ENCODE peak calls at places on chromosomes 13 and 19, in ten cellular contexts. M, K, H, X, T, N, C, E, L and Z are unnamed samples. For H3K36me3, the result is how much of the 10 kb centered on the place peaks cover.

GRCh38 chr19:1132625-1133383 is 29.0 kb downstream of the GPX4 start:
- DNase-seq in M (no peak), K (peak), H (no peak), X (no peak), T (no peak), N (no peak), C (no peak), E (no peak), L (no peak), Z (no peak)

GRCh38 chr19:5838437-5839311 is 828 bp downstream of the FUT6 start:
- DNase-seq in M (no peak), K (no peak), H (no peak), X (no peak), T (no peak), N (no peak), C (no peak), E (no peak), L (no peak), Z (no peak)

GRCh38 chr13:86870388-86870966 is 800.7 kb upstream of the SLITRK5 start:
- DNase-seq in M (peak), K (no peak), H (no peak), X (peak), T (no peak), N (no peak), C (no peak), E (peak), L (peak), Z (no peak)

GRCh38 chr19:55441692-55442321 is 1.3 kb downstream of the SHISA7 start:
- DNase-seq in M (peak), K (no peak), H (no peak), X (no peak), T (no peak), N (no peak), C (no peak), E (no peak), L (no peak), Z (no peak)

GRCh38 chr13:44507639-44508038 is 68.5 kb downstream of the TSC22D1 start:
- DNase-seq in M (no peak), K (no peak), H (no peak), X (no peak), T (no peak), N (no peak), C (no peak), E (no peak), L (no peak), Z (no peak)

GRCh38 chr13:110070511-110071120 is 236.3 kb downstream of the COL4A1 start:
- DNase-seq in M (no peak), K (no peak), H (no peak), X (peak), T (no peak), N (peak), C (no peak), E (no peak), L (no peak), Z (peak)

GRCh38 chr13:74869846-74870245 is 612.1 kb downstream of the TBC1D4 start:
- DNase-seq in M (no peak), K (no peak), H (no peak), X (no peak), T (no peak), N (peak), C (no peak), E (no peak), L (no peak), Z (peak)

GRCh38 chr19:48818234-48818823 is 7.5 kb upstream of the BCAT2 start:
- DNase-seq in M (no peak), K (no peak), H (no peak), X (no peak), T (no peak), N (no peak), C (no peak), E (peak), L (no peak), Z (no peak)

GRCh38 chr13:45436332-45436731 is 18.2 kb upstream of the SLC25A30 start:
- DNase-seq in M (no peak), K (no peak), H (no peak), X (no peak), T (no peak), N (no peak), C (no peak), E (no peak), L (no peak), Z (no peak)

GRCh38 chr19:49741210-49741844 is 21.8 kb downstream of the TSKS start:
- DNase-seq in M (no peak), K (no peak), H (no peak), X (peak), T (no peak), N (no peak), C (no peak), E (no peak), L (no peak), Z (no peak)

GRCh38 chr13:80408270-80408669 is 67.3 kb upstream of the SPRY2 start:
- DNase-seq in M (no peak), K (no peak), H (no peak), X (no peak), T (no peak), N (no peak), C (no peak), E (no peak), L (peak), Z (no peak)

GRCh38 chr13:43360911-43361605 is 337.7 kb downstream of the DNAJC15 start:
- DNase-seq in M (no peak), K (no peak), H (no peak), X (peak), T (no peak), N (peak), C (no peak), E (peak), L (no peak), Z (peak)

GRCh38 chr19:38211206-38211605 is 12.8 kb downstream of the DPF1 start:
- DNase-seq in M (peak), K (peak), H (no peak), X (no peak), T (no peak), N (no peak), C (no peak), E (peak), L (no peak), Z (no peak)

GRCh38 chr19:52734340-52734892 is 428 bp downstream of the ZNF611 start:
- DNase-seq in M (peak), K (peak), H (no peak), X (no peak), T (no peak), N (peak), C (peak), E (peak), L (peak), Z (peak)

GRCh38 chr13:50222569-50223332 is 207.5 kb downstream of the KCNRG start:
- DNase-seq in M (no peak), K (peak), H (peak), X (peak), T (no peak), N (peak), C (peak), E (peak), L (no peak), Z (peak)

GRCh38 chr19:5339950-5340636 is 519 bp downstream of the PTPRS start:
- DNase-seq in M (peak), K (peak), H (no peak), X (no peak), T (no peak), N (no peak), C (peak), E (peak), L (peak), Z (no peak)

GRCh38 chr13:51638497-51638871 is 54.2 kb downstream of the WDFY2 start:
- DNase-seq in M (peak), K (no peak), H (no peak), X (no peak), T (no peak), N (peak), C (no peak), E (no peak), L (peak), Z (no peak)

GRCh38 chr13:64753606-64754005 is 2476.5 kb downstream of the PCDH9 start:
- DNase-seq in M (no peak), K (no peak), H (no peak), X (peak), T (no peak), N (no peak), C (no peak), E (no peak), L (no peak), Z (no peak)

GRCh38 chr19:49408816-49409440 is 14.3 kb downstream of the PTH2 start:
- DNase-seq in M (no peak), K (no peak), H (no peak), X (no peak), T (no peak), N (no peak), C (no peak), E (no peak), L (no peak), Z (no peak)

GRCh38 chr19:1026189-1027019 is at the start of gene CNN2:
- DNase-seq in M (peak), K (peak), H (peak), X (peak), T (no peak), N (peak), C (peak), E (peak), L (peak), Z (peak)

GRCh38 chr13:66635526-66635925 is 594.6 kb downstream of the PCDH9 start:
- DNase-seq in M (no peak), K (no peak), H (no peak), X (peak), T (no peak), N (peak), C (no peak), E (no peak), L (no peak), Z (peak)

GRCh38 chr13:102847272-102848234 is 1.7 kb downstream of the ERCC5 start:
- DNase-seq in M (peak), K (no peak), H (no peak), X (peak), T (no peak), N (peak), C (no peak), E (peak), L (peak), Z (peak)

GRCh38 chr13:25455146-25455545 is 83.4 kb downstream of the ATP8A2 start:
- DNase-seq in M (no peak), K (no peak), H (no peak), X (no peak), T (no peak), N (peak), C (no peak), E (no peak), L (peak), Z (no peak)

GRCh38 chr13:41061914-41062837 is 867 bp downstream of the WBP4 start:
- DNase-seq in M (no peak), K (no peak), H (no peak), X (peak), T (no peak), N (no peak), C (no peak), E (peak), L (peak), Z (peak)

GRCh38 chr13:43933378-43933777 is 53.7 kb downstream of the LACC1 start:
- DNase-seq in M (no peak), K (no peak), H (no peak), X (no peak), T (no peak), N (no peak), C (no peak), E (no peak), L (no peak), Z (no peak)

GRCh38 chr13:100138859-100139491 is 50.1 kb downstream of the PCCA start:
- DNase-seq in M (no peak), K (no peak), H (no peak), X (no peak), T (no peak), N (peak), C (no peak), E (no peak), L (no peak), Z (no peak)

GRCh38 chr13:44453881-44454280 is 80.3 kb downstream of the SERP2 start:
- DNase-seq in M (no peak), K (no peak), H (no peak), X (no peak), T (no peak), N (no peak), C (no peak), E (no peak), L (no peak), Z (no peak)

GRCh38 chr19:5961969-5962945 is 15.7 kb downstream of the RANBP3 start:
- DNase-seq in M (no peak), K (no peak), H (no peak), X (peak), T (no peak), N (no peak), C (no peak), E (peak), L (peak), Z (peak)

GRCh38 chr13:80313668-80314278 is 27.2 kb downstream of the SPRY2 start:
- DNase-seq in M (no peak), K (no peak), H (no peak), X (peak), T (no peak), N (no peak), C (no peak), E (no peak), L (no peak), Z (no peak)

GRCh38 chr13:88628882-88629281 is 957.7 kb downstream of the SLITRK5 start:
- DNase-seq in M (no peak), K (no peak), H (no peak), X (no peak), T (no peak), N (no peak), C (no peak), E (no peak), L (no peak), Z (no peak)

GRCh38 chr13:34156841-34157365 is 339.0 kb downstream of the RFC3 start:
- DNase-seq in M (no peak), K (peak), H (peak), X (peak), T (peak), N (peak), C (peak), E (peak), L (peak), Z (peak)

GRCh38 chr19:49567722-49568454 is 12.5 kb downstream of the NOSIP start:
- DNase-seq in M (no peak), K (no peak), H (no peak), X (no peak), T (no peak), N (no peak), C (no peak), E (peak), L (no peak), Z (no peak)

GRCh38 chr19:49973987-49974386 is 13.0 kb upstream of the SIGLEC11 start:
- DNase-seq in M (no peak), K (no peak), H (peak), X (no peak), T (no peak), N (no peak), C (peak), E (no peak), L (no peak), Z (no peak)

GRCh38 chr13:77815330-77815729 is 103.3 kb downstream of the EDNRB start:
- DNase-seq in M (no peak), K (no peak), H (no peak), X (no peak), T (no peak), N (no peak), C (no peak), E (no peak), L (no peak), Z (no peak)

GRCh38 chr19:33438016-33438671 is 64.6 kb downstream of the CEBPG start:
- DNase-seq in M (no peak), K (peak), H (peak), X (peak), T (no peak), N (no peak), C (peak), E (no peak), L (no peak), Z (no peak)

GRCh38 chr13:98697833-98698232 is 54.6 kb downstream of the SLC15A1 start:
- DNase-seq in M (no peak), K (no peak), H (no peak), X (no peak), T (no peak), N (no peak), C (no peak), E (no peak), L (no peak), Z (no peak)

GRCh38 chr19:18507727-18508440 is 14.0 kb downstream of the ELL start:
- DNase-seq in M (no peak), K (no peak), H (peak), X (peak), T (no peak), N (no peak), C (no peak), E (no peak), L (no peak), Z (peak)

GRCh38 chr19:18506545-18506944 is 15.3 kb downstream of the ELL start:
- DNase-seq in M (no peak), K (no peak), H (no peak), X (no peak), T (no peak), N (no peak), C (no peak), E (no peak), L (no peak), Z (no peak)

GRCh38 chr19:18506101-18506534 is 15.8 kb downstream of the ELL start:
- DNase-seq in M (no peak), K (no peak), H (no peak), X (no peak), T (no peak), N (no peak), C (no peak), E (no peak), L (no peak), Z (no peak)

GRCh38 chr19:18508585-18508984 is 13.3 kb downstream of the ELL start:
- DNase-seq in M (no peak), K (no peak), H (no peak), X (no peak), T (no peak), N (no peak), C (no peak), E (no peak), L (no peak), Z (no peak)

GRCh38 chr19:18507021-18507726 is 14.7 kb downstream of the ELL start:
- DNase-seq in M (no peak), K (no peak), H (peak), X (no peak), T (no peak), N (no peak), C (no peak), E (no peak), L (no peak), Z (no peak)
- H3K27ac ChIP-seq in M (no peak), K (peak), H (peak), X (no peak), T (no peak), N (no peak), C (peak), E (peak), L (no peak), Z (no peak)

GRCh38 chr13:37869506-37869755 is 141 bp downstream of the TRPC4 start:
- DNase-seq in M (no peak), K (no peak), H (no peak), X (no peak), T (no peak), N (no peak), C (no peak), E (no peak), L (no peak), Z (no peak)

GRCh38 chr13:37870895-37871550 is 1.5 kb upstream of the TRPC4 start:
- DNase-seq in M (peak), K (no peak), H (no peak), X (peak), T (no peak), N (peak), C (peak), E (no peak), L (peak), Z (peak)

GRCh38 chr13:37868691-37869505 is 674 bp downstream of the TRPC4 start:
- DNase-seq in M (peak), K (no peak), H (no peak), X (peak), T (no peak), N (no peak), C (no peak), E (peak), L (peak), Z (peak)

GRCh38 chr13:37870489-37870845 is 895 bp upstream of the TRPC4 start:
- DNase-seq in M (no peak), K (no peak), H (no peak), X (no peak), T (no peak), N (no peak), C (peak), E (no peak), L (no peak), Z (no peak)

GRCh38 chr13:37869756-37870488 is at the start of gene TRPC4:
- DNase-seq in M (peak), K (peak), H (peak), X (peak), T (no peak), N (peak), C (peak), E (peak), L (peak), Z (peak)
- TF ChIP-seq CTCF in M (peak), K (peak), H (peak), X (peak), T (peak), N (peak), C (no peak), E (peak), L (peak), Z (peak)

GRCh38 chr19:18537431-18537830 is 5.9 kb downstream of the FKBP8 start:
- DNase-seq in M (no peak), K (no peak), H (no peak), X (no peak), T (no peak), N (no peak), C (no peak), E (no peak), L (no peak), Z (no peak)

GRCh38 chr19:18541992-18542935 is 1.1 kb downstream of the FKBP8 start:
- DNase-seq in M (peak), K (no peak), H (no peak), X (no peak), T (no peak), N (no peak), C (no peak), E (no peak), L (no peak), Z (no peak)

GRCh38 chr19:18538115-18538514 is 5.3 kb downstream of the FKBP8 start:
- DNase-seq in M (no peak), K (no peak), H (no peak), X (no peak), T (no peak), N (no peak), C (no peak), E (no peak), L (no peak), Z (no peak)

GRCh38 chr19:18541258-18541991 is 1.9 kb downstream of the FKBP8 start:
- DNase-seq in M (no peak), K (no peak), H (no peak), X (no peak), T (no peak), N (no peak), C (no peak), E (no peak), L (no peak), Z (no peak)

GRCh38 chr19:18539372-18539771 is 4.0 kb downstream of the FKBP8 start:
- DNase-seq in M (no peak), K (no peak), H (no peak), X (no peak), T (no peak), N (no peak), C (no peak), E (no peak), L (no peak), Z (no peak)
- H3K36me3 ChIP-seq in M (under half), K (under half), H (under half), X (half or more), T (under half), N (under half), C (under half), E (under half), L (half or more), Z (under half)

GRCh38 chr19:47000373-47000772 is 19.3 kb upstream of the NPAS1 start:
- DNase-seq in M (no peak), K (no peak), H (no peak), X (no peak), T (no peak), N (no peak), C (no peak), E (no peak), L (no peak), Z (no peak)
- H3K27ac ChIP-seq in M (no peak), K (no peak), H (no peak), X (no peak), T (no peak), N (no peak), C (no peak), E (no peak), L (no peak), Z (no peak)

DNA sequence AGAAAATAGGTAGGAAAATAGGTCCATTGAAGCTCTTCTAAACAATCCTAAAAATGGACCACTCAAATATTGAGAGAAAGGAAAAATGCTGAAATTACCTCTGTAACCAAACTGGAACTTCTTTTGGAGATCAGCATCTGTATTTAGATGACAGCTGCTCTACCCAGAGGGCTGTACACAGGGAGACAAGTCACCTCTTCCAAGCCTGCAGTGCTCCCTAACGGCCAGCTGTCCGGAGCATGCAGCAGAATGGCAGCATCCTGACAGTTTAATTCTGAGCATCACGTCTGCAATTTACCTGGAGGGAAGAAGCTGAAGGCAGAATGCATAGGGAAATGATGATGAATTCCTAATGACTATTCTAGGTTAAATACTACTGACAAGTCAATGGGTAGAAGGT is 62.8 kb upstream of the DIAPH3 start:
- DNase-seq in M (peak), K (no peak), H (no peak), X (peak), T (no peak), N (peak), C (no peak), E (peak), L (no peak), Z (peak)
- TF ChIP-seq CTCF in M (peak), K (no peak), H (no peak), X (peak), T (peak), N (peak), C (no peak), E (peak), L (peak), Z (peak)

GRCh38 chr19:18867199-18867598 is 28.8 kb downstream of the CERS1 start:
- DNase-seq in M (no peak), K (no peak), H (no peak), X (no peak), T (no peak), N (no peak), C (peak), E (no peak), L (no peak), Z (no peak)
- H3K36me3 ChIP-seq in M (under half), K (under half), H (under half), X (half or more), T (under half), N (under half), C (under half), E (under half), L (half or more), Z (half or more)

DNA sequence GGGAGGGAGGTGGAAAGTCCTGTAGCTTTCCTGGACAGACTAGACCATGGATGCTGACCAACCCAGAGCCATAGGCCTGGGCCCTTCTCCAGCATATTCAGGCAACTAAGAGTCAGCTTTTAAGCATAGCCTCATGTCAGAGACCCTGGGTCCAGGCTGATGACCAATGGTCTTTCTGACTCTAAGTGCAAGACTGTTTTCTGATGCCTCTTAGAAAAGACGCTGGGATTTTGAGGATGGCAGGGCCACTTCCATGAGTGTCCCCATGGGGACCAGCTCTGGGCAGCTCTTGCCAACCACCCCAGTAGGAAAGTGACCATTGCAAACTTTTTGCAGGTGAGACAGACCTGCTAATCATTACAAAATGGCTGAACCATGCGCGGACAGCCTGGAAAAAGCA is 135.6 kb upstream of the KL start:
- DNase-seq in M (no peak), K (no peak), H (no peak), X (no peak), T (no peak), N (no peak), C (no peak), E (no peak), L (no peak), Z (no peak)
- H3K27ac ChIP-seq in M (no peak), K (no peak), H (no peak), X (peak), T (no peak), N (no peak), C (no peak), E (no peak), L (peak), Z (no peak)